ENCODE peak calls at places on chromosomes 6 and 20, in ten cellular contexts. Z, V, I, S, N, W, G, C, K and D are unnamed samples.

GRCh38 chr6:16760536-16761468 is at the start of gene ATXN1:
- DNase-seq in Z (no peak), V (no peak), I (peak; percentile 78), S (no peak), N (no peak), W (peak; percentile 69), G (peak; percentile 63), C (peak; percentile 46), K (no peak), D (no peak)

GRCh38 chr6:79084693-79085092 is 6.6 kb upstream of the PHIP start:
- DNase-seq in Z (no peak), V (no peak), I (peak; percentile 24), S (no peak), N (no peak), W (no peak), G (no peak), C (no peak), K (peak; percentile 20), D (no peak)

GRCh38 chr20:62355527-62356142 is 11.5 kb downstream of the LAMA5 start:
- DNase-seq in Z (no peak), V (peak; percentile 40), I (peak; percentile 72), S (no peak), N (no peak), W (peak; percentile 52), G (peak; percentile 60), C (peak; percentile 57), K (no peak), D (no peak)

GRCh38 chr20:52923123-52923543 is 49.0 kb upstream of the TSHZ2 start:
- DNase-seq in Z (peak; percentile 100), V (peak; percentile 79), I (peak; percentile 80), S (no peak), N (no peak), W (no peak), G (no peak), C (peak; percentile 53), K (peak; percentile 24), D (no peak)

GRCh38 chr20:20435453-20435852 is 67.5 kb downstream of the INSM1 start:
- DNase-seq in Z (no peak), V (no peak), I (no peak), S (no peak), N (no peak), W (no peak), G (no peak), C (peak; percentile 17), K (no peak), D (no peak)

GRCh38 chr6:117346142-117346930 is 79.4 kb downstream of the ROS1 start:
- DNase-seq in Z (peak; percentile 15), V (peak; percentile 54), I (peak; percentile 50), S (no peak), N (no peak), W (no peak), G (no peak), C (peak; percentile 69), K (peak; percentile 6), D (no peak)

GRCh38 chr6:99334526-99335127 is 14.8 kb downstream of the FAXC start:
- DNase-seq in Z (peak; percentile 30), V (peak; percentile 53), I (peak; percentile 78), S (no peak), N (peak; percentile 40), W (no peak), G (no peak), C (peak; percentile 64), K (peak; percentile 35), D (peak; percentile 11)

GRCh38 chr6:169852504-169853195 is 101.2 kb downstream of the ERMARD start:
- DNase-seq in Z (no peak), V (no peak), I (no peak), S (no peak), N (no peak), W (no peak), G (no peak), C (no peak), K (no peak), D (no peak)

GRCh38 chr6:21587182-21587924 is 6.2 kb upstream of the SOX4 start:
- DNase-seq in Z (peak; percentile 66), V (peak; percentile 76), I (peak; percentile 78), S (no peak), N (no peak), W (peak; percentile 66), G (peak; percentile 59), C (peak; percentile 69), K (peak; percentile 37), D (no peak)
- TF ChIP-seq CTCF in Z (no peak), V (peak; percentile 54), I (peak; percentile 36), S (no peak), N (peak; percentile 8), W (no peak), G (peak; percentile 8), C (no peak), K (peak; percentile 27), D (peak; percentile 42)

GRCh38 chr6:157982297-157982579 is 575 bp downstream of the SYNJ2 start:
- DNase-seq in Z (no peak), V (peak; percentile 30), I (peak; percentile 46), S (no peak), N (no peak), W (no peak), G (peak; percentile 44), C (no peak), K (no peak), D (no peak)

GRCh38 chr6:157982580-157983438 is 1.1 kb downstream of the SYNJ2 start:
- DNase-seq in Z (peak; percentile 57), V (peak; percentile 45), I (peak; percentile 59), S (no peak), N (no peak), W (no peak), G (no peak), C (peak; percentile 66), K (no peak), D (no peak)

GRCh38 chr6:157980288-157981131 is 1.2 kb upstream of the SYNJ2 start:
- DNase-seq in Z (no peak), V (no peak), I (no peak), S (no peak), N (no peak), W (no peak), G (no peak), C (no peak), K (no peak), D (no peak)

GRCh38 chr6:157981132-157981394 is 600 bp upstream of the SYNJ2 start:
- DNase-seq in Z (no peak), V (no peak), I (no peak), S (no peak), N (no peak), W (no peak), G (no peak), C (no peak), K (no peak), D (no peak)

DNA sequence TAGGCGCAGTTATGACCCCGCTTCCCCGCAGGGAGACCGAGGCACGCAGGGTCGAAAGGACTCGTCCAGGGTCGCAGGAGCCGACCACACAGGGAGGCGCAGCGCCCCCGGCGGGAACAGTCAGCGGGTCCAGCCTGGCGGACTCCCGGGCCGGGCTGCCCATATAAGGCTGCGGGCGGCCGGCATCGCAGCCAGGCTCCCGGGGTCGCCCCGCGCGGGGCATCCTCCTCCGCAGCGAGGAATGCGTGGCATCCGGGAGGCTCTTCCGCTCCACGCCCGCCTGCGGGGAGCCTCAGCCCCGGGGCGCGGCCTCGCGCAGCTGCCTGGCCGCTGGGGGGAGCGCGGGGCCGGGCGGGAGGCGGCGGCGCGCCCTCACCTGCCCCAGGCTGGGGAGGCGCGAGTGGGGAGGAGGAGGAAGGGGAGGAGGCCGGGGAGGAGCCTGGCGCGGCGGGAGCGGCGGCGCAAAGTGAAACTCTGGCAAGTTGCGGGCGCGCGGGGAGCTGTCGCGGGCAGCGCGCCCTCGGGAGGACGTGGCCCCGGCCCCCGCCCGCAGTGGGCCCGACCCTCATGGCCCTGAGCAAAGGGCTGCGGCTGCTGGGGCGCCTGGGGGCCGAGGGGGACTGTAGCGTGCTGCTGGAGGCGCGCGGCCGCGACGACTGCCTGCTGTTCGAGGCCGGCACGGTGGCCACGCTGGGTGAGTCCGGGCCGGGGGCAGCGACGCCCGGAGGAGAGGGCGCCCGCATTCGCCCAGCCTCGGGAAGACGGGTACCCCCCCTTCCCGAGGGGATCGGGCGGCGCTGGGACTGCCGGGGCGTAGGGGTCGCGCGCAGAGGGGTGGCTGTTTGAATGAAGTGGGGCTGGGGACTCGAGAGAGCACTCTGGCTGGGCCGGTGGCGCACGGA is at the start of gene SYNJ2:
- DNase-seq in Z (peak; percentile 68), V (peak; percentile 66), I (peak; percentile 67), S (no peak), N (no peak), W (peak; percentile 81), G (peak; percentile 77), C (peak; percentile 72), K (peak; percentile 77), D (peak; percentile 63)
- TF ChIP-seq CTCF in Z (no peak), V (peak; percentile 47), I (peak; percentile 43), S (peak; percentile 66), N (peak; percentile 37), W (peak; percentile 23), G (peak; percentile 49), C (peak; percentile 51), K (peak; percentile 52), D (peak; percentile 60)

GRCh38 chr6:42745083-42745637 is 743 bp downstream of the TBCC start:
- DNase-seq in Z (no peak), V (peak; percentile 20), I (peak; percentile 28), S (no peak), N (no peak), W (no peak), G (peak; percentile 40), C (no peak), K (no peak), D (no peak)
- TF ChIP-seq CTCF in Z (no peak), V (no peak), I (no peak), S (no peak), N (no peak), W (no peak), G (no peak), C (no peak), K (no peak), D (no peak)

DNA sequence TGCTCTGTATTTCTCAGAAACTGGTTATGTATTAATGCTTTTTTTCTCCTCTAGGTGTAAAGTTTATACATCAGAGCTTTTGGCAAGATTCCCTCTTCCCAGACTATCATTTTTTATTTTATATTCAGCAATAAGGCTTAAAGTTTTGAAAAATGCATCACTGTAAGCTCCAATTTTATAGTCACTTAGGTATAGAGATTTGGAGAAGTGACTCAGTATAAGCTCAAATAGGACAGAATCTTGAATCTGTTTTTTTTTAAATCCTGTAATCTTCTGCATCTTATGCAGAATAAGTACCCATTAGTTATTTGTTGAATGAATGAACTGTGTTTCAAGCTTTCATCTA is 1.0 kb downstream of the NCOA7 start:
- DNase-seq in Z (no peak), V (no peak), I (no peak), S (no peak), N (no peak), W (no peak), G (no peak), C (no peak), K (no peak), D (no peak)
- TF ChIP-seq CTCF in Z (no peak), V (no peak), I (no peak), S (peak; percentile 23), N (no peak), W (no peak), G (no peak), C (no peak), K (no peak), D (no peak)